ENCODE peak calls at places on chromosomes 1 and 21, in four cellular contexts. M, O, I and K are unnamed samples.

GRCh38 chr1:53860967-53861411 is 22.9 kb upstream of the NDC1 start:
- DNase-seq in M (peak; percentile 5), O (peak; percentile 67), I (peak; percentile 51), K (peak; percentile 17)

GRCh38 chr1:26959722-26960624 is at the start of gene KDF1:
- DNase-seq in M (no peak), O (no peak), I (peak; percentile 85), K (peak; percentile 64)

GRCh38 chr1:89546934-89547562 is 22.4 kb downstream of the LRRC8B start:
- DNase-seq in M (no peak), O (no peak), I (no peak), K (no peak)

GRCh38 chr1:107575226-107575625 is 389.8 kb downstream of the VAV3 start:
- DNase-seq in M (no peak), O (no peak), I (no peak), K (no peak)

GRCh38 chr21:38165466-38166213 is 91.2 kb upstream of the KCNJ15 start:
- DNase-seq in M (no peak), O (peak; percentile 37), I (no peak), K (no peak)

GRCh38 chr1:95926331-95926730 is 692.3 kb downstream of the RWDD3 start:
- DNase-seq in M (no peak), O (no peak), I (no peak), K (no peak)

GRCh38 chr1:91569411-91570104 is 68.9 kb downstream of the CDC7 start:
- DNase-seq in M (peak; percentile 60), O (peak; percentile 97), I (no peak), K (peak; percentile 61)

GRCh38 chr1:53576381-53576801 is 117.2 kb downstream of the DMRTB1 start:
- DNase-seq in M (no peak), O (no peak), I (no peak), K (no peak)

GRCh38 chr1:169119405-169119804 is 12.9 kb downstream of the ATP1B1 start:
- DNase-seq in M (no peak), O (peak; percentile 63), I (no peak), K (peak; percentile 69)

GRCh38 chr1:74502432-74502831 is 10.0 kb downstream of the LRRC53 start:
- DNase-seq in M (peak; percentile 21), O (peak; percentile 26), I (no peak), K (no peak)

GRCh38 chr1:101238041-101238515 is 1.3 kb downstream of the S1PR1 start:
- DNase-seq in M (no peak), O (no peak), I (no peak), K (no peak)

GRCh38 chr1:6700853-6701436 is 671 bp downstream of the DNAJC11 start:
- DNase-seq in M (no peak), O (peak; percentile 8), I (no peak), K (no peak)

GRCh38 chr1:183218981-183219621 is 33.0 kb downstream of the LAMC2 start:
- DNase-seq in M (no peak), O (peak; percentile 32), I (no peak), K (no peak)

GRCh38 chr1:61481313-61481712 is 243.6 kb downstream of the TM2D1 start:
- DNase-seq in M (no peak), O (peak; percentile 53), I (no peak), K (peak; percentile 48)

GRCh38 chr1:31377361-31377863 is 4.5 kb upstream of the FABP3 start:
- DNase-seq in M (no peak), O (no peak), I (no peak), K (no peak)

GRCh38 chr1:145730900-145731299 is 11.6 kb downstream of the CD160 start:
- DNase-seq in M (no peak), O (no peak), I (no peak), K (no peak)

GRCh38 chr1:97457446-97458089 is 463.3 kb downstream of the DPYD start:
- DNase-seq in M (no peak), O (no peak), I (no peak), K (no peak)

GRCh38 chr1:29410476-29410875 is 174.2 kb downstream of the PTPRU start:
- DNase-seq in M (no peak), O (no peak), I (peak; percentile 73), K (no peak)

GRCh38 chr1:61887076-61887867 is 145.0 kb downstream of the PATJ start:
- DNase-seq in M (no peak), O (no peak), I (peak; percentile 64), K (no peak)

GRCh38 chr1:37919277-37919676 is 27.6 kb downstream of the INPP5B start:
- DNase-seq in M (no peak), O (peak; percentile 48), I (no peak), K (no peak)

GRCh38 chr1:233704125-233704881 is 90.4 kb downstream of the KCNK1 start:
- DNase-seq in M (no peak), O (peak; percentile 26), I (no peak), K (no peak)

GRCh38 chr1:33660244-33660643 is 187.8 kb downstream of the ZSCAN20 start:
- DNase-seq in M (no peak), O (peak; percentile 36), I (no peak), K (no peak)

GRCh38 chr21:21096956-21097355 is 98.7 kb downstream of the NCAM2 start:
- DNase-seq in M (no peak), O (no peak), I (no peak), K (no peak)

GRCh38 chr1:30636621-30637020 is 86.8 kb downstream of the MATN1 start:
- DNase-seq in M (no peak), O (no peak), I (no peak), K (no peak)

GRCh38 chr1:169867012-169867679 is 26.6 kb downstream of the SCYL3 start:
- DNase-seq in M (no peak), O (no peak), I (no peak), K (no peak)

GRCh38 chr1:41073971-41074370 is 52.4 kb upstream of the SLFNL1 start:
- DNase-seq in M (peak; percentile 9), O (peak; percentile 79), I (no peak), K (no peak)

GRCh38 chr1:942411-942821 is 16.6 kb downstream of the NOC2L start:
- DNase-seq in M (no peak), O (no peak), I (no peak), K (no peak)

GRCh38 chr1:226816585-226816984 is 53.8 kb upstream of the PSEN2 start:
- DNase-seq in M (peak; percentile 90), O (peak; percentile 85), I (no peak), K (no peak)

GRCh38 chr1:33228935-33229487 is 27.3 kb upstream of the ZNF362 start:
- DNase-seq in M (no peak), O (peak; percentile 95), I (no peak), K (no peak)

GRCh38 chr1:1627261-1627841 is 4.6 kb upstream of the MMP23B start:
- DNase-seq in M (no peak), O (no peak), I (no peak), K (no peak)

GRCh38 chr1:14932034-14932638 is 221.4 kb upstream of the TMEM51 start:
- DNase-seq in M (no peak), O (no peak), I (no peak), K (no peak)

GRCh38 chr1:10958614-10959013 is 53.8 kb upstream of the TARDBP start:
- DNase-seq in M (no peak), O (no peak), I (peak; percentile 79), K (no peak)